ENCODE peak calls at places on chromosomes 11 and 22, in seven cellular contexts. C, Y, G, S, A, V and Q are unnamed samples.
A peak's percentile ranks its signal among the peaks of the same experiment; 100 is the strongest.

GRCh38 chr11:73902303-73902702 is 25.5 kb downstream of the PAAF1 start:
- DNase-seq in C (no peak), S (no peak), G (no peak), V (no peak), Y (no peak), A (no peak), Q (no peak)

GRCh38 chr22:40211481-40212052 is 33.8 kb downstream of the TNRC6B start:
- DNase-seq in A (no peak), Y (no peak), S (no peak), C (no peak), V (no peak), G (no peak), Q (no peak)

GRCh38 chr11:59097113-59097708 is 9.8 kb upstream of the FAM111B start:
- DNase-seq in C (peak; percentile 46), G (peak; percentile 56), Y (no peak), A (peak; percentile 61), V (peak; percentile 50), S (peak; percentile 41), Q (no peak)

GRCh38 chr11:119335655-119336543 is 1.6 kb downstream of the RNF26 start:
- DNase-seq in S (no peak), Y (no peak), G (no peak), C (no peak), V (no peak), A (no peak), Q (no peak)

GRCh38 chr11:125946712-125947418 is 1.0 kb downstream of the VSIG10L2 start:
- DNase-seq in G (no peak), S (no peak), C (no peak), V (no peak), Y (no peak), A (no peak), Q (no peak)

GRCh38 chr11:103378931-103379330 is 269.7 kb downstream of the DYNC2H1 start:
- DNase-seq in S (no peak), Y (no peak), A (no peak), C (no peak), G (no peak), V (no peak), Q (no peak)

GRCh38 chr22:49705631-49706352 is 121.9 kb downstream of the BRD1 start:
- DNase-seq in G (no peak), C (no peak), Y (no peak), V (no peak), A (no peak), S (no peak), Q (no peak)

GRCh38 chr11:15534266-15534665 is 419.5 kb downstream of the INSC start:
- DNase-seq in A (no peak), G (no peak), S (no peak), V (no peak), C (no peak), Y (no peak), Q (no peak)

GRCh38 chr11:70174846-70175764 is 28.0 kb upstream of the FADD start:
- DNase-seq in V (no peak), Y (no peak), C (no peak), G (peak; percentile 76), S (no peak), A (no peak), Q (no peak)

GRCh38 chr11:76391039-76391438 is 9.9 kb downstream of the GVQW3 start:
- DNase-seq in Y (no peak), A (no peak), G (no peak), V (no peak), S (no peak), C (peak; percentile 1), Q (no peak)

GRCh38 chr22:48263431-48263765 is 1500.9 kb downstream of the TBC1D22A start:
- DNase-seq in C (no peak), Y (no peak), G (no peak), S (no peak), A (no peak), V (no peak), Q (no peak)

GRCh38 chr11:63907063-63907462 is 9.9 kb downstream of the RCOR2 start:
- DNase-seq in G (no peak), S (no peak), A (no peak), Y (no peak), C (no peak), V (no peak), Q (no peak)

GRCh38 chr11:63906087-63906486 is 10.9 kb downstream of the RCOR2 start:
- DNase-seq in A (no peak), S (no peak), G (no peak), Y (no peak), V (no peak), C (no peak), Q (no peak)

GRCh38 chr11:63905179-63905578 is 11.8 kb downstream of the RCOR2 start:
- DNase-seq in Y (no peak), V (no peak), A (peak; percentile 27), S (no peak), G (no peak), C (no peak), Q (no peak)

GRCh38 chr11:63907808-63908530 is 9.0 kb downstream of the RCOR2 start:
- DNase-seq in C (no peak), V (peak; percentile 25), A (no peak), Y (no peak), S (no peak), G (peak; percentile 72), Q (no peak)

GRCh38 chr11:63906585-63906984 is 10.4 kb downstream of the RCOR2 start:
- DNase-seq in A (no peak), Y (no peak), C (no peak), S (no peak), G (peak; percentile 52), V (peak; percentile 25), Q (no peak)
- TF ChIP-seq CTCF in A (no peak), Y (no peak), C (peak; percentile 36), S (peak; percentile 50), G (peak; percentile 47), V (no peak), Q (no peak)

GRCh38 chr11:18204220-18204619 is 31.6 kb downstream of the MRGPRX4 start:
- DNase-seq in S (no peak), V (no peak), C (no peak), G (no peak), Y (no peak), A (no peak), Q (no peak)

GRCh38 chr11:18204771-18205170 is 31.8 kb downstream of the SAA4 start:
- DNase-seq in A (no peak), G (no peak), Y (no peak), V (no peak), C (no peak), S (no peak), Q (no peak)

GRCh38 chr11:18209058-18209457 is 27.5 kb downstream of the SAA4 start:
- DNase-seq in V (no peak), A (no peak), S (no peak), C (no peak), Y (no peak), G (no peak), Q (no peak)

DNA sequence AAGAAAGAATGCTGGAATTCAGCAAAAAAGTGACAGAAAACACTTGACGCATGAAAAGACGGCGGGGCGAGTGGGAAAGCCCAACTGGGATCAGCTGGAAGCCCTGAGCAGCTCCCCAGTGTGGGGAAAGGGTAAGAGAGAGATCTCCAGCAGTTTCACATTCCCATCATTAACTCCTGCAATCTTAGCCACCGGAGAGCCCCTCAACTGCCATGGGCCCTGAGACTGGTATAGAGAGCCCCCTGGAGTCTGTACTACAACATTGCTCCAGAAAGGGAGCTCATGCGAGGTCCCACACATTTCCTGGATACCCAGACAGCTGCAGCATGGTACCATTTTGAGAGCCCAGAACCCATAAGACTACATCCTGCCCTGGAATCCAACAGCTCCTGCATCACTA is 31.1 kb downstream of the MRGPRX4 start:
- DNase-seq in S (no peak), G (peak; percentile 80), A (no peak), C (peak; percentile 1), Y (peak; percentile 47), V (peak; percentile 16), Q (no peak)
- TF ChIP-seq CTCF in S (peak; percentile 19), G (peak; percentile 70), A (no peak), C (peak; percentile 48), Y (peak; percentile 52), V (peak; percentile 49), Q (no peak)

GRCh38 chr22:22878801-22879674 is 8.6 kb upstream of the IGLL5 start:
- DNase-seq in C (no peak), A (no peak), Y (no peak), S (no peak), V (no peak), G (no peak), Q (no peak)

GRCh38 chr22:22880645-22881044 is 7.0 kb upstream of the IGLL5 start:
- DNase-seq in G (no peak), V (peak; percentile 32), C (no peak), A (no peak), Y (no peak), S (no peak), Q (no peak)

GRCh38 chr22:22878211-22878570 is 9.4 kb upstream of the IGLL5 start:
- DNase-seq in V (no peak), Y (no peak), C (no peak), A (no peak), G (no peak), S (no peak), Q (no peak)

GRCh38 chr22:22879675-22880029 is 8.0 kb upstream of the IGLL5 start:
- DNase-seq in S (no peak), C (no peak), V (no peak), A (no peak), Y (no peak), G (no peak), Q (no peak)

GRCh38 chr22:22877523-22878210 is 9.9 kb upstream of the IGLL5 start:
- DNase-seq in Y (peak; percentile 35), S (peak; percentile 50), C (peak; percentile 26), V (peak; percentile 77), A (no peak), G (peak; percentile 87), Q (peak; percentile 62)
- TF ChIP-seq CTCF in Y (peak; percentile 69), S (peak; percentile 71), C (peak; percentile 81), V (peak; percentile 84), A (peak; percentile 21), G (peak; percentile 85), Q (peak; percentile 65)

DNA sequence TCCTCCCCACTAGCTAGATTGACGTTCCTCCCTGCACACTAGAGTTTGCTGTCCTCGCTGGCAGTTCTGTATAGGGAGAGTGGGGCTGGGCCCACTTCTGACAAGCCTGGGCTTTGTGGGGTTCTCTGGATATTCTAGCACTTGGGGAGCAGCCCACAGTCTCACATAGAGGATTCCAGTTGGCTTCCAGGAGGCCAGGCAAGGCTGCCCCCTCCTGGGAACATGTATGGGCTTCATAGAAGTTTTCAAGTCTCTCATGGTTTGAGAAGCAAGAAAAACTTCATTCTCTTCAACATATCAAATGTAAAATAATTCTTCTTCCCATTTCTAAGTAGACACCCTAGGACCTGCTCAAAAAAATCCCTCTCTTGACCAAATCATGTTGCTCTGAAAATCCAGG is 87.5 kb downstream of the NAV2 start:
- DNase-seq in S (no peak), C (no peak), Y (no peak), V (no peak), A (no peak), G (no peak), Q (no peak)
- TF ChIP-seq CTCF in S (peak; percentile 41), C (peak; percentile 43), Y (no peak), V (peak; percentile 23), A (no peak), G (peak; percentile 37), Q (no peak)

GRCh38 chr11:123696183-123696582 is 41.8 kb upstream of the SCN3B start:
- DNase-seq in C (no peak), S (no peak), G (no peak), V (no peak), A (no peak), Y (no peak), Q (no peak)
- TF ChIP-seq CTCF in C (no peak), S (no peak), G (peak; percentile 9), V (peak; percentile 33), A (no peak), Y (no peak), Q (no peak)

GRCh38 chr11:118152020-118152551 is 537 bp downstream of the SCN4B start:
- DNase-seq in S (no peak), G (no peak), A (no peak), C (no peak), V (no peak), Y (no peak), Q (no peak)
- TF ChIP-seq CTCF in S (no peak), G (no peak), A (no peak), C (no peak), V (no peak), Y (no peak), Q (no peak)